ENCODE peak calls at places on chromosome 1, in eight cellular contexts. G, Y, T, J, M, C, X and Q are unnamed samples.
A peak's percentile ranks its signal among the peaks of the same experiment; 100 is the strongest.

GRCh38 chr1:1068374-1069060 is 5.6 kb downstream of the RNF223 start:
- DNase-seq in J (no peak), G (no peak), M (no peak), X (peak; percentile 65), T (no peak), C (no peak), Y (no peak), Q (no peak)

GRCh38 chr1:32903991-32904776 is 3.0 kb upstream of the TMEM54 start:
- DNase-seq in X (no peak), T (no peak), G (no peak), Y (no peak), J (no peak), M (no peak), C (no peak), Q (no peak)

GRCh38 chr1:165836664-165837482 is 9.5 kb downstream of the UCK2 start:
- DNase-seq in M (no peak), J (no peak), T (no peak), Y (no peak), X (no peak), G (no peak), C (no peak), Q (no peak)

GRCh38 chr1:100622037-100622436 is 84.1 kb downstream of the GPR88 start:
- DNase-seq in J (no peak), C (peak; percentile 94), T (peak; percentile 37), X (no peak), Y (no peak), G (peak; percentile 20), M (no peak), Q (peak; percentile 55)

GRCh38 chr1:2788506-2789163 is 12.9 kb downstream of the TTC34 start:
- DNase-seq in X (no peak), G (no peak), Y (no peak), C (no peak), T (no peak), M (no peak), J (no peak), Q (no peak)

GRCh38 chr1:169102567-169102966 is 3.9 kb upstream of the ATP1B1 start:
- DNase-seq in T (peak; percentile 39), Y (no peak), J (no peak), X (no peak), M (no peak), C (peak; percentile 90), G (peak; percentile 83), Q (peak; percentile 88)

GRCh38 chr1:17141441-17142197 is 22.4 kb upstream of the PADI2 start:
- DNase-seq in G (peak; percentile 60), J (no peak), X (no peak), T (no peak), C (no peak), M (no peak), Y (no peak), Q (peak; percentile 81)

GRCh38 chr1:11835441-11836225 is 11.9 kb downstream of the NPPA start:
- DNase-seq in M (no peak), X (no peak), T (no peak), G (no peak), Y (no peak), J (no peak), C (no peak), Q (no peak)

GRCh38 chr1:68800182-68800581 is 303.3 kb upstream of the DEPDC1 start:
- DNase-seq in M (no peak), Y (no peak), C (no peak), J (no peak), G (no peak), T (no peak), X (no peak), Q (no peak)

GRCh38 chr1:59077739-59078503 is 219.0 kb upstream of the FGGY start:
- DNase-seq in J (no peak), G (no peak), Y (peak; percentile 82), M (no peak), X (no peak), C (peak; percentile 47), T (peak; percentile 72), Q (no peak)

GRCh38 chr1:24415910-24416665 is 486 bp downstream of the NIPAL3 start:
- DNase-seq in M (no peak), C (peak; percentile 55), Y (no peak), G (no peak), J (no peak), X (peak; percentile 6), T (no peak), Q (no peak)

GRCh38 chr1:243503155-243503554 is 247.3 kb downstream of the SDCCAG8 start:
- DNase-seq in C (no peak), X (no peak), G (no peak), M (no peak), Y (no peak), T (no peak), J (no peak), Q (no peak)

GRCh38 chr1:155322571-155322952 is 1.9 kb downstream of the RUSC1 start:
- DNase-seq in J (no peak), C (peak; percentile 59), X (no peak), T (no peak), M (peak; percentile 48), G (no peak), Y (no peak), Q (no peak)

GRCh38 chr1:10316752-10317151 is 82.1 kb upstream of the PGD start:
- DNase-seq in T (no peak), C (no peak), X (no peak), M (no peak), G (no peak), Y (no peak), J (no peak), Q (no peak)

GRCh38 chr1:47521034-47521871 is 83.4 kb downstream of the FOXD2 start:
- DNase-seq in Y (no peak), T (no peak), C (no peak), J (no peak), X (no peak), M (no peak), G (no peak), Q (no peak)

GRCh38 chr1:43473463-43473862 is 19.7 kb upstream of the HYI start:
- DNase-seq in M (no peak), T (no peak), J (no peak), C (no peak), X (no peak), G (no peak), Y (no peak), Q (no peak)

GRCh38 chr1:99758073-99758511 is 8.3 kb downstream of the FRRS1 start:
- DNase-seq in M (no peak), X (no peak), G (no peak), Y (no peak), J (no peak), T (no peak), C (no peak), Q (no peak)

GRCh38 chr1:45569962-45570581 is 13.8 kb upstream of the NASP start:
- DNase-seq in C (peak; percentile 83), X (peak; percentile 66), T (peak; percentile 73), M (peak; percentile 65), J (peak; percentile 47), Y (no peak), G (peak; percentile 72), Q (peak; percentile 84)

GRCh38 chr1:228044961-228045360 is 37.5 kb upstream of the ARF1 start:
- DNase-seq in Y (no peak), T (no peak), J (no peak), X (no peak), C (no peak), M (no peak), G (no peak), Q (no peak)

GRCh38 chr1:116316373-116316772 is 56.7 kb upstream of the ATP1A1 start:
- DNase-seq in X (no peak), M (no peak), Y (no peak), T (no peak), C (no peak), J (no peak), G (no peak), Q (no peak)

GRCh38 chr1:41679531-41679930 is 195.0 kb upstream of the EDN2 start:
- DNase-seq in T (no peak), M (no peak), J (no peak), X (no peak), G (no peak), Y (no peak), C (no peak), Q (no peak)

GRCh38 chr1:234478152-234478480 is 863 bp downstream of the TARBP1 start:
- DNase-seq in J (peak; percentile 52), M (peak; percentile 66), X (peak; percentile 72), G (no peak), T (peak; percentile 82), C (peak; percentile 79), Y (no peak), Q (no peak)

GRCh38 chr1:23167353-23168078 is 1.1 kb downstream of the LUZP1 start:
- DNase-seq in M (peak; percentile 46), G (no peak), X (peak; percentile 36), T (peak; percentile 88), C (peak; percentile 89), J (no peak), Y (no peak), Q (no peak)

GRCh38 chr1:150683914-150684313 is 13.0 kb downstream of the GOLPH3L start:
- DNase-seq in M (no peak), X (no peak), G (no peak), J (no peak), C (no peak), T (no peak), Y (no peak), Q (no peak)

GRCh38 chr1:77044133-77044849 is 174.9 kb downstream of the PIGK start:
- DNase-seq in Y (no peak), T (no peak), X (no peak), C (peak; percentile 10), J (no peak), G (no peak), M (no peak), Q (no peak)

GRCh38 chr1:242877229-242877628 is 352.7 kb upstream of the PLD5 start:
- DNase-seq in T (no peak), G (no peak), X (no peak), J (no peak), M (peak; percentile 31), C (no peak), Y (no peak), Q (no peak)

GRCh38 chr1:83593073-83593472 is 405.9 kb downstream of the TTLL7 start:
- DNase-seq in C (no peak), X (no peak), J (no peak), G (no peak), M (no peak), Y (no peak), T (no peak), Q (no peak)

GRCh38 chr1:2253797-2254480 is 25.8 kb downstream of the SKI start:
- DNase-seq in G (no peak), C (no peak), J (no peak), T (no peak), M (no peak), Y (no peak), X (no peak), Q (no peak)

GRCh38 chr1:33577663-33578062 is 105.2 kb downstream of the ZSCAN20 start:
- DNase-seq in T (peak; percentile 19), M (no peak), J (no peak), G (no peak), X (no peak), Y (no peak), C (no peak), Q (no peak)

GRCh38 chr1:30512922-30513265 is 210.5 kb downstream of the MATN1 start:
- DNase-seq in J (no peak), T (no peak), Y (no peak), X (no peak), M (no peak), C (no peak), G (no peak), Q (no peak)

GRCh38 chr1:113452921-113453770 is 62.8 kb downstream of the MAGI3 start:
- DNase-seq in J (no peak), G (peak; percentile 11), X (no peak), T (peak; percentile 27), C (peak; percentile 44), M (no peak), Y (no peak), Q (peak; percentile 32)

GRCh38 chr1:154420172-154420571 is 15.0 kb downstream of the IL6R start:
- DNase-seq in T (no peak), G (peak; percentile 66), J (no peak), X (peak; percentile 53), Y (no peak), C (peak; percentile 94), M (peak; percentile 84), Q (peak; percentile 80)

GRCh38 chr1:181113061-181113695 is 24.7 kb downstream of the IER5 start:
- DNase-seq in Y (no peak), J (no peak), X (no peak), M (no peak), T (no peak), C (no peak), G (no peak), Q (no peak)

GRCh38 chr1:59596432-59596831 is 218.3 kb upstream of the HOOK1 start:
- DNase-seq in G (no peak), T (no peak), X (no peak), M (peak; percentile 18), J (no peak), C (peak; percentile 40), Y (no peak), Q (no peak)